ENCODE peak calls at places on chromosomes 4 and X, in five cellular contexts. H is heart left ventricle, N is body of pancreas, Q is RWPE1, E is HL-60. J is an unnamed sample.

GRCh38 chr4:36779601-36780000 is 464.9 kb upstream of the NWD2 start:
- DNase-seq in E (no peak), N (no peak), Q (no peak), H (no peak), J (no peak)

GRCh38 chr4:64516176-64516575 is 106.9 kb upstream of the TECRL start:
- DNase-seq in H (no peak), Q (no peak), N (no peak), E (no peak), J (no peak)

GRCh38 chr4:25949166-25949748 is 35.2 kb downstream of the SMIM20 start:
- DNase-seq in Q (no peak), H (no peak), N (peak), E (no peak), J (no peak)

GRCh38 chrX:46913710-46914109 is 1.5 kb downstream of the JADE3 start:
- DNase-seq in Q (no peak), N (peak), E (peak), H (peak), J (no peak)

GRCh38 chr4:76420901-76421581 is at the start of gene CCDC158:
- DNase-seq in Q (peak), H (no peak), E (no peak), N (peak), J (peak)

GRCh38 chr4:139050436-139050835 is 34.9 kb downstream of the NOCT start:
- DNase-seq in E (no peak), N (no peak), H (no peak), Q (no peak), J (no peak)

GRCh38 chrX:109886122-109886761 is 116.7 kb upstream of the TMEM164 start:
- DNase-seq in E (peak), Q (peak), N (peak), H (no peak), J (no peak)

GRCh38 chr4:103099691-103100392 is at the start of gene BDH2:
- DNase-seq in Q (peak), H (peak), N (peak), E (peak), J (no peak)

GRCh38 chrX:9882669-9883446 is 84.3 kb upstream of the CLDN34 start:
- DNase-seq in E (no peak), H (peak), Q (no peak), N (no peak), J (no peak)

GRCh38 chr4:176259330-176260090 is 9.5 kb downstream of the ASB5 start:
- DNase-seq in H (no peak), Q (peak), E (no peak), N (no peak), J (no peak)

GRCh38 chr4:173074501-173074946 is 94.1 kb upstream of the GALNT7 start:
- DNase-seq in N (peak), H (no peak), E (peak), Q (peak), J (no peak)

GRCh38 chr4:187174749-187175148 is 451.1 kb upstream of the FAT1 start:
- DNase-seq in Q (no peak), N (no peak), E (no peak), H (no peak), J (no peak)

GRCh38 chr4:173231916-173232315 is 63.3 kb downstream of the GALNT7 start:
- DNase-seq in N (peak), E (peak), Q (peak), H (no peak), J (no peak)

GRCh38 chr4:83548151-83548905 is 12.4 kb downstream of the GPAT3 start:
- DNase-seq in Q (peak), N (peak), E (peak), H (peak), J (peak)

GRCh38 chrX:11664211-11664888 is 1.4 kb downstream of the ARHGAP6 start:
- DNase-seq in N (no peak), H (no peak), E (no peak), Q (no peak), J (peak)

GRCh38 chr4:163495900-163496299 is 1.4 kb downstream of the TMA16 start:
- DNase-seq in Q (no peak), H (no peak), E (no peak), N (no peak), J (no peak)

GRCh38 chr4:20251061-20251795 is 477 bp upstream of the SLIT2 start:
- DNase-seq in E (no peak), N (no peak), Q (no peak), H (no peak), J (no peak)

GRCh38 chr4:138927065-138927464 is 88.5 kb upstream of the NOCT start:
- DNase-seq in Q (no peak), H (no peak), N (no peak), E (no peak), J (no peak)

GRCh38 chr4:152540293-152540674 is 4.4 kb upstream of the FBXW7 start:
- DNase-seq in E (no peak), Q (no peak), N (no peak), H (no peak), J (no peak)

GRCh38 chrX:13570245-13570573 is 808 bp downstream of the EGFL6 start:
- DNase-seq in H (no peak), E (no peak), Q (no peak), N (no peak), J (no peak)

GRCh38 chr4:165464813-165465381 is 86.1 kb downstream of the CPE start:
- DNase-seq in H (no peak), Q (peak), E (peak), N (peak), J (no peak)

DNA sequence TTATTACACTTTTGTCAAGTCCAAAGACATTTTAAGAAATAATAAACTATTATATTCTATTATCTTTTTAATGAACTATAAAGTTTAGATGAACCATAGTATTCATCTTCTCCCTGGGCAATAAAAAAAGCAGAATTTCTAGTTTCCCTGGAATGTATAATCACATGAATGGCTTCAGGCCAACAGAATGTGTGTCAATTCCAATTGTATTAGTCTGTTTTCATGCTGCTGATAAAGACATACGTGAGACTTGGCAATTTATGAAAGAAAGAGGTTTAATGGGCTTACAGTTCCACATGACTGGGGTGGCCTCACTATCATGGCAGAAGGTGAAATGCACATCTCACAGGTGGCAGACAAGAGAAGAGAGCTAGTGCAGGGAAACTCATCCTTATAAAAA is 70.7 kb upstream of the ANXA10 start:
- DNase-seq in N (no peak), E (no peak), H (no peak), Q (peak), J (no peak)
- TF ChIP-seq CTCF in N (no peak), E (no peak), H (no peak), Q (no peak), J (no peak)

GRCh38 chr4:6548882-6549230 is 26.1 kb upstream of the MAN2B2 start:
- DNase-seq in E (no peak), H (no peak), Q (no peak), N (no peak), J (no peak)
- TF ChIP-seq CTCF in E (no peak), H (no peak), Q (no peak), N (no peak), J (no peak)

GRCh38 chrX:28550331-28550872 is 36.8 kb upstream of the IL1RAPL1 start:
- DNase-seq in Q (peak), E (no peak), H (no peak), N (no peak), J (no peak)
- TF ChIP-seq CTCF in Q (no peak), E (no peak), H (no peak), N (no peak), J (no peak)

DNA sequence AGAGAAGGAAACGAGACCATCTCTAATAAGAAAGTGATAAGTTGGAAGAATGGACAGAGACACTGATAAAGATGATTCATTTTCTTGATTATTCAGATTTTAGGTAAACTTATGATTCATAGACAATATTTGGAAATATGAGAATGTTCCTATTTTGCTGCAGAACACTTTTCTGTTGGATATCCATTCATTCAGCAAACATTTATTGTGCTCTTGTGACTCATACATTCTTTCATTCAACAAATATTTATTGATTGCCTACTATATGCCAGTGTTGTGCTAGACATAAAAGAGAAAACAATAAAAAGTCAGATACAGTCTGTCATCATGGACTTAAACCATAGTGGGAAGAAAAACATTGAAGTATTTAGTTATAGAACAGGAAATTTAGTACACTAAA is 1232.0 kb downstream of the STIM2 start:
- DNase-seq in N (no peak), H (no peak), E (no peak), Q (no peak), J (no peak)
- TF ChIP-seq CTCF in N (no peak), H (no peak), E (no peak), Q (no peak), J (no peak)

DNA sequence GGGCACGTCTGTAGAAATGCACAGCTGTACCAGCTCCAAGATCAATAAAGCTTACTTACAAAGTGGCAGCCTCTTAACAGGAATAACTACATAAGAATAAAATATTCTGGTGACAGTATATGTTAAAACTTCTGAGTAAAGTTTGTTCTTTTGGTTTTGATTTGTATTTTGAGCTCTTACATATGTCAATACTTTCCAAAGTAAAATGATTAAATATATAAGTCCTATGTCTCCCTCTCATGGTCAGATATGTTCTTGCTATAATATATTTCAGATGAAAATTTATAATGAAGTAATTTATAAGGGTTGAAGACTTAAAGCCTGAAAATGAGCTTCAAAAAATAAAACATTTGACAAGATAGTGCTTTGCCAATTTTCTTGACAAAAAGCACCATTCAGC is 254.4 kb downstream of the NPFFR2 start:
- DNase-seq in N (no peak), Q (peak), E (no peak), H (no peak), J (no peak)
- TF ChIP-seq CTCF in N (peak), Q (peak), E (no peak), H (no peak), J (no peak)

GRCh38 chrX:17081969-17082368 is 135.5 kb downstream of the REPS2 start:
- DNase-seq in Q (no peak), H (no peak), N (no peak), E (no peak), J (no peak)

GRCh38 chrX:17081535-17081934 is 135.1 kb downstream of the REPS2 start:
- DNase-seq in N (peak), E (no peak), Q (no peak), H (no peak), J (no peak)

GRCh38 chrX:17078031-17078730 is 131.7 kb downstream of the REPS2 start:
- DNase-seq in Q (no peak), N (no peak), H (peak), E (no peak), J (no peak)

GRCh38 chrX:17086317-17086716 is 139.9 kb downstream of the REPS2 start:
- DNase-seq in H (no peak), E (no peak), Q (no peak), N (no peak), J (no peak)

GRCh38 chrX:17082831-17083230 is 136.4 kb downstream of the REPS2 start:
- DNase-seq in Q (peak), H (no peak), N (peak), E (no peak), J (no peak)
- TF ChIP-seq CTCF in Q (peak), H (no peak), N (no peak), E (no peak), J (no peak)

GRCh38 chr4:4780634-4781287 is 78.7 kb upstream of the MSX1 start:
- DNase-seq in E (no peak), H (no peak), N (no peak), Q (peak), J (no peak)
- TF ChIP-seq CTCF in E (no peak), H (no peak), N (no peak), Q (no peak), J (no peak)

GRCh38 chrX:16491461-16491860 is 158.5 kb upstream of the S100G start:
- DNase-seq in E (no peak), H (no peak), Q (no peak), N (no peak), J (no peak)

DNA sequence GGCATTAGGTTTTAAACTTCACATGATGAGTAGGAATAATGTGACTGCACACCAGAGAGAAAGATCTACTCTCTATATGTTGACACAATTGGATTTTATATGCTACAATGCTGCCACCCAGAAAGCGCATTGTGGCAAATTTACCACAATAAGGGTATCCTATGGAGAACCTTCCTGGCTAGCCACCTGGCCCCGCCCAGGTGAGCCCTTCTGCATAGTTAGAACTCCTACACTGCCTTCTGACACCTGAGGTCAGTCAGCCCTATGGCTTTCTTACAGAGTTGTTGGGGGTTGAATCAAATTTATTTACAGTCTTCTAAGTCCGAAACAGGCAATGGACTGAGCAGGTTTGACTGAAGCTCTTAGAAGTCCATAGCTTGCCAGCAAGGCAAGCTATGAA is 153.8 kb upstream of the S100G start:
- DNase-seq in N (no peak), H (no peak), Q (no peak), E (no peak), J (no peak)
- TF ChIP-seq CTCF in N (no peak), H (no peak), Q (no peak), E (no peak), J (no peak)

J was measured in psoas muscle.